ENCODE peak calls at places on chromosomes 1 and 21, in ten cellular contexts. I is iris pigment epithelial cell, P is NCI-H748 treated with DMSO at 0.1 percent for 48 hours, Y is hippocampal formation, Q is progenitor cell of endocrine pancreas, G is NCI-H524, L is COR-L47, V is nucleus accumbens, E is NCI-H69, M is thoracic aorta. A is an unnamed sample.

GRCh38 chr1:62295921-62296451 is 23.2 kb downstream of the KANK4 start:
- DNase-seq in E (peak), M (no peak), G (no peak), Q (no peak), P (no peak), I (peak), L (no peak), V (no peak), Y (no peak), A (peak)

GRCh38 chr1:24641646-24642151 is 1.4 kb upstream of the SRRM1 start:
- DNase-seq in L (no peak), P (no peak), Y (no peak), M (no peak), E (peak), G (no peak), V (no peak), I (peak), Q (no peak), A (peak)

GRCh38 chr1:27455166-27455811 is 34.7 kb downstream of the WASF2 start:
- DNase-seq in M (no peak), G (no peak), Q (no peak), Y (no peak), E (no peak), I (no peak), L (no peak), P (no peak), V (no peak), A (no peak)

GRCh38 chr1:228830185-228830953 is 95.1 kb downstream of the RHOU start:
- DNase-seq in I (no peak), P (no peak), V (no peak), L (no peak), M (no peak), G (peak), Q (no peak), Y (peak), E (peak), A (no peak)

GRCh38 chr1:155000475-155000724 is 2.2 kb upstream of the ZBTB7B start:
- DNase-seq in E (no peak), G (peak), L (no peak), Y (no peak), I (no peak), V (no peak), Q (no peak), M (no peak), P (no peak), A (no peak)

GRCh38 chr1:78833491-78833890 is 173.0 kb downstream of the ADGRL4 start:
- DNase-seq in G (peak), M (no peak), L (peak), I (peak), E (no peak), Q (no peak), P (no peak), Y (no peak), V (no peak), A (peak)

GRCh38 chr1:33005812-33006465 is 30.7 kb downstream of the AK2 start:
- DNase-seq in I (peak), E (no peak), P (no peak), G (no peak), Y (no peak), M (no peak), Q (no peak), L (no peak), V (no peak), A (no peak)

GRCh38 chr21:44552136-44552535 is 831 bp upstream of the KRTAP10-2 start:
- DNase-seq in I (no peak), E (no peak), Q (peak), G (no peak), Y (no peak), L (no peak), M (no peak), P (no peak), V (no peak), A (no peak)

GRCh38 chr1:53485478-53486394 is 26.5 kb downstream of the DMRTB1 start:
- DNase-seq in Y (peak), Q (peak), V (peak), P (peak), L (peak), I (peak), E (peak), M (no peak), G (peak), A (peak)

GRCh38 chr1:175793617-175794016 is 50.2 kb upstream of the TNR start:
- DNase-seq in V (no peak), M (no peak), Y (no peak), P (no peak), L (no peak), I (no peak), G (no peak), E (no peak), Q (no peak), A (no peak)

GRCh38 chr21:37642493-37642892 is 273.8 kb downstream of the KCNJ6 start:
- DNase-seq in P (peak), Y (no peak), E (peak), V (no peak), I (no peak), L (peak), Q (no peak), M (no peak), G (peak), A (no peak)

GRCh38 chr1:6260961-6261614 is at the start of gene GPR153:
- DNase-seq in G (peak), L (no peak), V (no peak), P (no peak), E (peak), I (peak), M (no peak), Q (no peak), Y (no peak), A (no peak)

GRCh38 chr1:118396824-118397530 is 211.9 kb upstream of the SPAG17 start:
- DNase-seq in L (no peak), I (no peak), E (peak), V (no peak), G (no peak), Q (no peak), P (no peak), Y (no peak), M (no peak), A (peak)

GRCh38 chr1:180117764-180118116 is 36.9 kb upstream of the QSOX1 start:
- DNase-seq in I (peak), M (no peak), E (no peak), P (no peak), G (no peak), Y (no peak), L (no peak), V (no peak), Q (no peak), A (peak)

GRCh38 chr21:15255359-15256157 is 190.8 kb upstream of the NRIP1 start:
- DNase-seq in G (no peak), E (no peak), L (no peak), V (no peak), Y (peak), M (no peak), I (no peak), Q (no peak), P (no peak), A (peak)

GRCh38 chr1:153364766-153365678 is 7.4 kb downstream of the S100A9 start:
- DNase-seq in L (no peak), Y (no peak), G (no peak), V (no peak), M (no peak), I (no peak), P (no peak), E (no peak), Q (no peak), A (no peak)

GRCh38 chr1:9657521-9658032 is 6.0 kb downstream of the PIK3CD start:
- DNase-seq in E (no peak), G (no peak), M (no peak), Q (no peak), I (no peak), L (no peak), Y (no peak), P (no peak), V (no peak), A (no peak)

GRCh38 chr1:24384251-24385090 is 29.1 kb downstream of the STPG1 start:
- DNase-seq in I (peak), L (no peak), M (no peak), P (no peak), E (no peak), V (no peak), Q (no peak), G (no peak), Y (no peak), A (peak)

GRCh38 chr1:182829285-182829932 is 9.7 kb upstream of the DHX9 start:
- DNase-seq in E (no peak), Y (no peak), M (no peak), L (no peak), Q (no peak), G (no peak), V (no peak), P (no peak), I (no peak), A (no peak)

GRCh38 chr1:173100476-173101107 is 49.9 kb upstream of the TNFSF18 start:
- DNase-seq in Q (no peak), Y (no peak), L (no peak), G (no peak), I (no peak), P (no peak), E (no peak), M (no peak), V (no peak), A (no peak)

GRCh38 chr1:192792628-192793027 is 16.2 kb upstream of the RGS2 start:
- DNase-seq in L (no peak), I (no peak), M (no peak), Y (no peak), E (no peak), P (no peak), V (no peak), Q (no peak), G (no peak), A (no peak)

GRCh38 chr21:36747815-36748381 is 49.0 kb downstream of the SIM2 start:
- DNase-seq in I (peak), V (peak), P (peak), Y (peak), L (no peak), Q (peak), M (no peak), G (peak), E (peak), A (peak)

GRCh38 chr1:15949453-15950245 is 26.3 kb downstream of the ZBTB17 start:
- DNase-seq in L (no peak), G (no peak), V (peak), Q (no peak), P (no peak), M (peak), E (no peak), I (peak), Y (no peak), A (peak)

GRCh38 chr1:63324779-63325119 is 2.4 kb downstream of the FOXD3 start:
- DNase-seq in V (no peak), L (no peak), M (no peak), Y (no peak), I (no peak), E (no peak), G (no peak), P (no peak), Q (no peak), A (no peak)

GRCh38 chr1:54889132-54889725 is 2.2 kb upstream of the DHCR24 start:
- DNase-seq in E (no peak), L (no peak), M (no peak), G (no peak), P (no peak), V (no peak), Q (no peak), I (no peak), Y (no peak), A (no peak)

GRCh38 chr21:37245151-37245550 is 22.0 kb downstream of the VPS26C start:
- DNase-seq in Q (no peak), V (no peak), L (no peak), Y (no peak), G (no peak), I (no peak), M (no peak), P (no peak), E (no peak), A (no peak)

GRCh38 chr21:15437873-15438272 is 291.9 kb upstream of the USP25 start:
- DNase-seq in L (no peak), Q (no peak), G (no peak), M (no peak), P (no peak), V (no peak), I (peak), E (no peak), Y (no peak), A (peak)

GRCh38 chr1:70487910-70488665 is 77.0 kb downstream of the CTH start:
- DNase-seq in G (peak), V (no peak), Y (peak), E (peak), L (peak), P (peak), Q (no peak), I (peak), M (no peak), A (peak)

GRCh38 chr1:51235611-51236547 is at the start of gene RNF11:
- DNase-seq in Q (peak), Y (peak), I (peak), P (peak), V (peak), G (peak), M (peak), E (peak), L (peak), A (peak)

GRCh38 chr1:94069649-94070285 is 51.2 kb downstream of the ABCA4 start:
- DNase-seq in M (no peak), Y (no peak), I (no peak), Q (no peak), V (no peak), G (no peak), L (peak), P (peak), E (no peak), A (no peak)

GRCh38 chr1:206464456-206464964 is 5.8 kb upstream of the IKBKE start:
- DNase-seq in E (no peak), V (no peak), M (no peak), Q (no peak), G (no peak), I (peak), Y (peak), L (no peak), P (no peak), A (peak)

GRCh38 chr1:30757196-30757949 is at the start of gene LAPTM5:
- DNase-seq in P (no peak), G (no peak), V (no peak), I (peak), Q (no peak), M (no peak), Y (no peak), L (no peak), E (no peak), A (peak)

GRCh38 chr1:118254483-118254882 is 69.5 kb upstream of the SPAG17 start:
- DNase-seq in Y (no peak), Q (no peak), P (no peak), G (no peak), V (no peak), L (no peak), I (no peak), E (no peak), M (no peak), A (no peak)

GRCh38 chr1:19360026-19360813 is 48.1 kb downstream of the SLC66A1 start:
- DNase-seq in Y (no peak), E (no peak), P (no peak), L (no peak), V (no peak), G (peak), M (no peak), I (no peak), Q (no peak), A (no peak)

GRCh38 chr21:29074007-29074376 is 544 bp upstream of the CCT8 start:
- DNase-seq in V (no peak), M (no peak), L (peak), Q (no peak), P (no peak), I (no peak), G (peak), E (peak), Y (peak), A (no peak)

GRCh38 chr1:110319332-110320167 is 19.6 kb upstream of the RBM15 start:
- DNase-seq in Q (no peak), M (no peak), E (peak), G (no peak), V (no peak), Y (no peak), P (no peak), I (peak), L (no peak), A (peak)

GRCh38 chr1:7827134-7827955 is 25.5 kb downstream of the UTS2 start:
- DNase-seq in I (peak), Q (no peak), E (no peak), G (no peak), V (peak), P (no peak), M (no peak), L (no peak), Y (no peak), A (peak)

GRCh38 chr1:52239708-52240001 is 97.8 kb downstream of the ZFYVE9 start:
- DNase-seq in Y (no peak), E (no peak), Q (no peak), L (no peak), G (no peak), M (no peak), V (no peak), I (no peak), P (no peak), A (no peak)